ENCODE peak calls at places on chromosome 5, in seven cellular contexts. One of them, this sample, is unnamed.

GRCh38 chr5:87765009-87765408 is 352.3 kb upstream of the CCNH start:
- DNase-seq in foreskin fibroblast: no peak
- DNase-seq in ovary: no peak
- DNase-seq in pancreas: no peak
- DNase-seq in MM.1S: no peak
- DNase-seq in cardiac muscle cell: no peak
- DNase-seq in NB4: no peak
- DNase-seq in this sample: no peak

GRCh38 chr5:175892401-175892800 is 21.0 kb downstream of the CPLX2 start:
- DNase-seq in MM.1S: no peak
- DNase-seq in NB4: no peak
- DNase-seq in foreskin fibroblast: no peak
- DNase-seq in ovary: no peak
- DNase-seq in cardiac muscle cell: no peak
- DNase-seq in pancreas: no peak
- DNase-seq in this sample: no peak

GRCh38 chr5:175052351-175052750 is 328.0 kb downstream of the MSX2 start:
- DNase-seq in NB4: no peak
- DNase-seq in MM.1S: no peak
- DNase-seq in pancreas: no peak
- DNase-seq in cardiac muscle cell: no peak
- DNase-seq in ovary: no peak
- DNase-seq in foreskin fibroblast: no peak
- DNase-seq in this sample: no peak

GRCh38 chr5:116135344-116135743 is 50.5 kb downstream of the COMMD10 start:
- DNase-seq in cardiac muscle cell: no peak
- DNase-seq in NB4: peak
- DNase-seq in foreskin fibroblast: no peak
- DNase-seq in pancreas: no peak
- DNase-seq in ovary: no peak
- DNase-seq in MM.1S: peak
- DNase-seq in this sample: no peak

GRCh38 chr5:121273818-121274433 is 577.8 kb upstream of the FTMT start:
- DNase-seq in NB4: peak
- DNase-seq in foreskin fibroblast: peak
- DNase-seq in ovary: no peak
- DNase-seq in MM.1S: no peak
- DNase-seq in cardiac muscle cell: no peak
- DNase-seq in pancreas: no peak
- DNase-seq in this sample: peak

GRCh38 chr5:62521319-62521718 is 57.3 kb upstream of the LRRC70 start:
- DNase-seq in cardiac muscle cell: no peak
- DNase-seq in pancreas: no peak
- DNase-seq in foreskin fibroblast: no peak
- DNase-seq in MM.1S: peak
- DNase-seq in ovary: no peak
- DNase-seq in NB4: peak
- DNase-seq in this sample: no peak

GRCh38 chr5:110738503-110738811 is 350 bp upstream of the SLC25A46 start:
- DNase-seq in ovary: no peak
- DNase-seq in cardiac muscle cell: no peak
- DNase-seq in MM.1S: no peak
- DNase-seq in NB4: no peak
- DNase-seq in foreskin fibroblast: no peak
- DNase-seq in pancreas: no peak
- DNase-seq in this sample: no peak

GRCh38 chr5:58979090-58979489 is 396.2 kb downstream of the RAB3C start:
- DNase-seq in cardiac muscle cell: no peak
- DNase-seq in MM.1S: no peak
- DNase-seq in NB4: no peak
- DNase-seq in ovary: no peak
- DNase-seq in foreskin fibroblast: no peak
- DNase-seq in pancreas: no peak
- DNase-seq in this sample: no peak

GRCh38 chr5:138873096-138873885 is 1.8 kb downstream of the LRRTM2 start:
- DNase-seq in NB4: no peak
- DNase-seq in cardiac muscle cell: no peak
- DNase-seq in ovary: no peak
- DNase-seq in foreskin fibroblast: no peak
- DNase-seq in MM.1S: no peak
- DNase-seq in pancreas: no peak
- DNase-seq in this sample: no peak

GRCh38 chr5:35954175-35954574 is 15.8 kb upstream of the CAPSL start:
- DNase-seq in cardiac muscle cell: no peak
- DNase-seq in NB4: no peak
- DNase-seq in MM.1S: no peak
- DNase-seq in foreskin fibroblast: no peak
- DNase-seq in pancreas: no peak
- DNase-seq in ovary: no peak
- DNase-seq in this sample: no peak

GRCh38 chr5:169006878-169007790 is 293.8 kb downstream of the SLIT3 start:
- DNase-seq in ovary: no peak
- DNase-seq in NB4: no peak
- DNase-seq in MM.1S: no peak
- DNase-seq in foreskin fibroblast: no peak
- DNase-seq in cardiac muscle cell: no peak
- DNase-seq in pancreas: no peak
- DNase-seq in this sample: peak

GRCh38 chr5:58855851-58856739 is 273.2 kb downstream of the RAB3C start:
- DNase-seq in pancreas: no peak
- DNase-seq in ovary: no peak
- DNase-seq in cardiac muscle cell: no peak
- DNase-seq in NB4: no peak
- DNase-seq in foreskin fibroblast: no peak
- DNase-seq in MM.1S: no peak
- DNase-seq in this sample: no peak

GRCh38 chr5:10562202-10563131 is 1.4 kb upstream of the ANKRD33B start:
- DNase-seq in cardiac muscle cell: no peak
- DNase-seq in ovary: no peak
- DNase-seq in pancreas: no peak
- DNase-seq in MM.1S: no peak
- DNase-seq in NB4: peak
- DNase-seq in foreskin fibroblast: no peak
- DNase-seq in this sample: no peak

GRCh38 chr5:178590141-178590923 is at the start of gene COL23A1:
- DNase-seq in pancreas: no peak
- DNase-seq in ovary: peak
- DNase-seq in NB4: peak
- DNase-seq in foreskin fibroblast: peak
- DNase-seq in MM.1S: no peak
- DNase-seq in cardiac muscle cell: peak
- DNase-seq in this sample: peak

GRCh38 chr5:139725073-139725830 is 70.4 kb upstream of the PSD2 start:
- DNase-seq in pancreas: no peak
- DNase-seq in NB4: no peak
- DNase-seq in MM.1S: no peak
- DNase-seq in foreskin fibroblast: peak
- DNase-seq in ovary: peak
- DNase-seq in cardiac muscle cell: peak
- DNase-seq in this sample: peak

GRCh38 chr5:165460911-165461310 is 1955.5 kb downstream of the MAT2B start:
- DNase-seq in ovary: no peak
- DNase-seq in foreskin fibroblast: no peak
- DNase-seq in pancreas: no peak
- DNase-seq in NB4: no peak
- DNase-seq in MM.1S: no peak
- DNase-seq in cardiac muscle cell: no peak
- DNase-seq in this sample: no peak

GRCh38 chr5:160293901-160294561 is 18.3 kb downstream of the CCNJL start:
- DNase-seq in NB4: peak
- DNase-seq in MM.1S: no peak
- DNase-seq in foreskin fibroblast: no peak
- DNase-seq in ovary: no peak
- DNase-seq in pancreas: no peak
- DNase-seq in cardiac muscle cell: no peak
- DNase-seq in this sample: no peak

GRCh38 chr5:93582677-93583524 is at the start of gene NR2F1:
- DNase-seq in foreskin fibroblast: peak
- DNase-seq in NB4: peak
- DNase-seq in ovary: peak
- DNase-seq in MM.1S: peak
- DNase-seq in cardiac muscle cell: no peak
- DNase-seq in pancreas: peak
- DNase-seq in this sample: peak

GRCh38 chr5:133794771-133795391 is 173.5 kb downstream of the C5orf15 start:
- DNase-seq in cardiac muscle cell: no peak
- DNase-seq in ovary: no peak
- DNase-seq in pancreas: no peak
- DNase-seq in foreskin fibroblast: no peak
- DNase-seq in NB4: no peak
- DNase-seq in MM.1S: peak
- DNase-seq in this sample: no peak

GRCh38 chr5:148748702-148749101 is 77.7 kb upstream of the ADRB2 start:
- DNase-seq in NB4: peak
- DNase-seq in MM.1S: no peak
- DNase-seq in ovary: no peak
- DNase-seq in foreskin fibroblast: no peak
- DNase-seq in cardiac muscle cell: no peak
- DNase-seq in pancreas: no peak
- DNase-seq in this sample: no peak

GRCh38 chr5:82225525-82226172 is 52.5 kb downstream of the RPS23 start:
- DNase-seq in ovary: peak
- DNase-seq in pancreas: peak
- DNase-seq in MM.1S: peak
- DNase-seq in NB4: peak
- DNase-seq in foreskin fibroblast: peak
- DNase-seq in cardiac muscle cell: peak
- DNase-seq in this sample: peak

GRCh38 chr5:179267071-179267670 is 78.1 kb downstream of the ADAMTS2 start:
- DNase-seq in foreskin fibroblast: no peak
- DNase-seq in NB4: no peak
- DNase-seq in pancreas: no peak
- DNase-seq in MM.1S: no peak
- DNase-seq in cardiac muscle cell: no peak
- DNase-seq in ovary: peak
- DNase-seq in this sample: peak

GRCh38 chr5:154593091-154593490 is 115.1 kb upstream of the HAND1 start:
- DNase-seq in MM.1S: no peak
- DNase-seq in ovary: no peak
- DNase-seq in foreskin fibroblast: peak
- DNase-seq in NB4: no peak
- DNase-seq in pancreas: no peak
- DNase-seq in cardiac muscle cell: no peak
- DNase-seq in this sample: peak

DNA sequence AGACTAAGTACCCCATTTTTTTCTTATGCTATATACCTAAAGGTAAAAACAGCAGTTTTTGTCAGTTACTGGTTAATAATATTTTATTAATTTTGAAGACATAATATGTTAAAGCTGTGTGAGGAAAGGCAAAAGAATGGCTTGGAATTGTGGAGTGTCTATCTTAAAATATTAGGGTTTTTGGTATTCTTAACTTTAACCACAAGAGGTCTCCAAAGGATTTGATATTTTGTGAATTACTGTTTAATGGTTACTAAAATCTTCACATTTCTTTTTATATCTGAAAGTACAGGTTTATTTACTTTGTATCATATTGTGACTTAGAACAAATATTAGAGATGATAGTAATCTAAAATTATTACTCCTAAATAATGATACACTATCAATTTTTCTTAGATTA is 32.0 kb upstream of the DHFR start:
- DNase-seq in ovary: no peak
- DNase-seq in cardiac muscle cell: no peak
- DNase-seq in pancreas: no peak
- DNase-seq in NB4: peak
- DNase-seq in MM.1S: no peak
- DNase-seq in foreskin fibroblast: peak
- DNase-seq in this sample: peak
- TF ChIP-seq CTCF in ovary: no peak
- TF ChIP-seq CTCF in cardiac muscle cell: peak
- TF ChIP-seq CTCF in pancreas: no peak
- TF ChIP-seq CTCF in NB4: no peak
- TF ChIP-seq CTCF in MM.1S: no peak
- TF ChIP-seq CTCF in foreskin fibroblast: peak
- TF ChIP-seq CTCF in this sample: peak

DNA sequence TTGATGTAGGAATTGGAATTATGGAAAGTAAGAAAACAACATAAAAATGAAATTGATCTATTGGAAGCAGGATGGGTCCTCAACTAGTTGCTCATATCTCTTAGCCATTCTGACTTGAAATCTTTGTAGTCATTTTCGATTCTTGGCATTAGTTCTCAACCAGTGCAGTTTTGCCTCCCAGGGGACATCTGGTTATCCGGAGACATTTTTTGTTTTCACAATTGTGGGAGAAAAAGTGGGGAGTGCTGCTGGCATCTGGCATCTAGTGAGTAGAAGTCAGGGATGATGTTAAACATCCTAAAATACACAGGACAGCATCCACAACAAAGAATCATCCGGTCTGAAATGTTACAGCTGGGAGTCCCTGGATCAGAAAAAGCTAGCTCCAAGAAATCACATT is 74.8 kb downstream of the FBXL7 start:
- DNase-seq in NB4: no peak
- DNase-seq in MM.1S: no peak
- DNase-seq in pancreas: no peak
- DNase-seq in cardiac muscle cell: no peak
- DNase-seq in ovary: no peak
- DNase-seq in foreskin fibroblast: no peak
- DNase-seq in this sample: peak
- H3K4me3 ChIP-seq in NB4: no peak
- H3K4me3 ChIP-seq in MM.1S: no peak
- H3K4me3 ChIP-seq in pancreas: no peak
- H3K4me3 ChIP-seq in cardiac muscle cell: no peak
- H3K4me3 ChIP-seq in ovary: no peak
- H3K4me3 ChIP-seq in foreskin fibroblast: no peak
- H3K4me3 ChIP-seq in this sample: no peak

GRCh38 chr5:142897328-142897727 is 127.2 kb downstream of the ARHGAP26 start:
- DNase-seq in cardiac muscle cell: no peak
- DNase-seq in ovary: no peak
- DNase-seq in NB4: no peak
- DNase-seq in pancreas: no peak
- DNase-seq in MM.1S: no peak
- DNase-seq in foreskin fibroblast: no peak
- DNase-seq in this sample: no peak
- TF ChIP-seq CTCF in cardiac muscle cell: no peak
- TF ChIP-seq CTCF in ovary: no peak
- TF ChIP-seq CTCF in NB4: no peak
- TF ChIP-seq CTCF in pancreas: no peak
- TF ChIP-seq CTCF in MM.1S: no peak
- TF ChIP-seq CTCF in foreskin fibroblast: no peak
- TF ChIP-seq CTCF in this sample: no peak

DNA sequence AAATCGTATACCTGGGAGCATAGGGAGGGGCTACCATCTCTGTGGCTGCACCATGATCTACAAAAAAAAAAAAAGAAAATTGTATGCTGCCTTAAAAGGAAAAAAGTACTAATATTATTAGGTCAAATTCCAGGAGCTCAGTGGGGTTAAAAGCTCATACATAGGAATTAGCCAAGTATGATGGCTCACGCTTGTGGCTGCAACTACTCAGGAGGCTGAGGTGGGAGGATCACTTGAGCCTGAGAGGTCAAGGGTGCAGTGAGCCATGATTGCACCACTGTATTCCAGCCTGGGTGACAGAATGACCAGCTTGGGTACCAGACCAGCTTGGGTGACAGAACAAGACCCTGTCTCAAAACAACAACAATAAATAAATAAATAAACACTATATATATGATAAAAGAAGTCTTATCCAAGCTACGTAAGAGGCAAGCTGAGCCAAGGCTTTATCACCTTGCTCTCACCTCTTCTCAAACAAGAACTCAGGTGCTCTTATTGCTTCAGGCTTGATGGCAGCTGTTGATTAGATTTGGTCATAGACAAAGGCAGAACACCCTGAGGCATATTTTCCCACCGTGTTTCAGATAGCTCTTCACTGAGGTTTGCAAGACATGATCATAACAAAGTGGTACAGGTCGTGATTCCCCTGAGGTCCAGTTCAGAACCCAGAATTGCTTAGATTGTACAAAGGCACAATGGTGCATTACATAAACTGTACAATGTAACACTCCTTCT is 3.3 kb upstream of the FBXW11 start:
- DNase-seq in foreskin fibroblast: no peak
- DNase-seq in ovary: no peak
- DNase-seq in cardiac muscle cell: no peak
- DNase-seq in MM.1S: no peak
- DNase-seq in NB4: no peak
- DNase-seq in pancreas: no peak
- DNase-seq in this sample: no peak
- H3K4me3 ChIP-seq in foreskin fibroblast: no peak
- H3K4me3 ChIP-seq in ovary: no peak
- H3K4me3 ChIP-seq in cardiac muscle cell: no peak
- H3K4me3 ChIP-seq in MM.1S: no peak
- H3K4me3 ChIP-seq in NB4: no peak
- H3K4me3 ChIP-seq in pancreas: no peak
- H3K4me3 ChIP-seq in this sample: no peak

This sample was measured in AG10803.